ENCODE peak calls at places on chromosomes 12 and 14, in nine cellular contexts. A, C, X, Z, O, S, K, R and Y are unnamed samples.

GRCh38 chr14:38548091-38548490 is 292.2 kb upstream of the CLEC14A start:
- DNase-seq in A (no peak), C (no peak), X (no peak), Z (no peak), O (no peak), S (peak; percentile 33), K (no peak), R (no peak), Y (no peak)

GRCh38 chr14:41606249-41607118 is at the start of gene LRFN5:
- DNase-seq in A (peak; percentile 67), C (no peak), X (no peak), Z (no peak), O (no peak), S (peak; percentile 53), K (no peak), R (no peak), Y (peak; percentile 43)

GRCh38 chr12:124390442-124391116 is 95.7 kb downstream of the RFLNA start:
- DNase-seq in A (no peak), C (no peak), X (no peak), Z (no peak), O (peak; percentile 45), S (peak; percentile 85), K (no peak), R (no peak), Y (peak; percentile 66)

GRCh38 chr12:112988224-112988623 is 9.9 kb downstream of the OAS2 start:
- DNase-seq in A (no peak), C (no peak), X (no peak), Z (no peak), O (peak; percentile 45), S (no peak), K (peak; percentile 5), R (no peak), Y (no peak)

GRCh38 chr12:131473721-131474709 is 236.9 kb upstream of the SFSWAP start:
- DNase-seq in A (no peak), C (no peak), X (no peak), Z (no peak), O (no peak), S (no peak), K (no peak), R (no peak), Y (no peak)

GRCh38 chr14:34710744-34711143 is 3.6 kb downstream of the CFL2 start:
- DNase-seq in A (no peak), C (no peak), X (no peak), Z (no peak), O (no peak), S (peak; percentile 51), K (no peak), R (no peak), Y (no peak)

GRCh38 chr12:9049520-9050133 is 60.3 kb downstream of the KLRG1 start:
- DNase-seq in A (peak; percentile 52), C (no peak), X (no peak), Z (peak; percentile 46), O (peak; percentile 64), S (peak; percentile 21), K (peak; percentile 60), R (no peak), Y (no peak)

GRCh38 chr12:91988571-91988970 is 157.1 kb downstream of the BTG1 start:
- DNase-seq in A (no peak), C (no peak), X (no peak), Z (no peak), O (no peak), S (no peak), K (no peak), R (no peak), Y (no peak)

GRCh38 chr12:125530876-125531275 is 465.6 kb downstream of the AACS start:
- DNase-seq in A (no peak), C (no peak), X (no peak), Z (no peak), O (no peak), S (no peak), K (no peak), R (no peak), Y (no peak)

GRCh38 chr14:70808402-70809237 is 693 bp downstream of the MAP3K9 start:
- DNase-seq in A (peak; percentile 76), C (peak; percentile 68), X (no peak), Z (no peak), O (peak; percentile 17), S (peak; percentile 10), K (peak; percentile 15), R (no peak), Y (peak; percentile 23)

GRCh38 chr12:4069046-4070010 is 196.1 kb upstream of the PARP11 start:
- DNase-seq in A (no peak), C (no peak), X (no peak), Z (no peak), O (no peak), S (no peak), K (no peak), R (no peak), Y (no peak)
- H3K4me3 ChIP-seq in A (no peak overlapping the region), C (no peak overlapping the region), X (no peak overlapping the region), Z (no peak overlapping the region), O (no peak overlapping the region), S (no peak overlapping the region), K (no peak overlapping the region), R (no peak overlapping the region), Y (no peak overlapping the region)

DNA sequence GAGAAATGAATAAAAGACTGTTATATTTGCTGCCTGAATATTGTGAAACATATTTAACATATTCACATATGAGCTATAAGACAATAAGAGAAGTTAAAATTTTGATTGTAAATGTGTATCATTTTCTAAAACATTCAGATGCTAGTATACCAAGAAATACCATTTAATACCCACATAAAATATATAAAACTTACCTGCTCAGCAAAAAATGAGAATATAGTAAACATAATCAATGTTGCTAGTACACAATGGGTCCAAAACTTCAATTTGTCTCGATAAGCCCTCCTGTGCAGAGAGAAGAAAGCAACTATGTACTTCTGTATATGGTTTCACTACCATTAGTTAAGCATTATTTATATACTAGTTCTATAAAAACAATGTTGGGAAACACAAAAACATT is 9.6 kb upstream of the SYCP3 start:
- DNase-seq in A (no peak), C (no peak), X (no peak), Z (no peak), O (no peak), S (no peak), K (no peak), R (no peak), Y (no peak)
- H3K36me3 ChIP-seq in A (no peaks in the 10 kb centered on the region), C (peaks cover 85% of the 10 kb centered on the region), X (peaks cover 20% of the 10 kb centered on the region), Z (peaks cover 24% of the 10 kb centered on the region), O (peaks cover 93% of the 10 kb centered on the region), S (no peaks in the 10 kb centered on the region), K (peaks cover 29% of the 10 kb centered on the region), R (no peaks in the 10 kb centered on the region), Y (peaks cover 84% of the 10 kb centered on the region)

DNA sequence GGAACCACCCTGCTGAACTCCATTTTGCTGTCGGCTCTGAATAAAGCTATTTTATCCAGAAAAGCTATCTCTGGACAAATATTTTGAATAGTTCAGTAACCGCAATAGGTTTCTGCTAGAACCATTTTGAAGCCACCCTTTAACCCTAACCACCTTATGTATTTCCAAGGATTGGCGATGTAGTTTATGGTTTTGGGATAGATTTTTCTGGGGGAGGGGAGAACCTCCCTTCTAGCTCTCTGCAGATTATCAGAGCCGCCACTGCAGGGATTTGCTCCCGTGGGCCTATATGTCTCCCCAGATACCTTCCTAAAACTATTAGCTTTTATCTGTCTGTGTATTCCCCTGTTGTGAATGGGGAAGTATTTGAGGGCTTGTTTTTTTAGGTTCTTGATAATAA is 1.8 kb upstream of the TUBA1B start:
- DNase-seq in A (no peak), C (no peak), X (no peak), Z (no peak), O (peak; percentile 27), S (no peak), K (no peak), R (no peak), Y (no peak)
- H3K4me3 ChIP-seq in A (no peak overlapping the region), C (peak overlapping the region; percentile 90), X (peak overlapping the region; percentile 94), Z (peak overlapping the region; percentile 61), O (peak overlapping the region; percentile 90), S (peak overlapping the region; percentile 72), K (no peak overlapping the region), R (peak overlapping the region; percentile 75), Y (peak overlapping the region; percentile 97)

DNA sequence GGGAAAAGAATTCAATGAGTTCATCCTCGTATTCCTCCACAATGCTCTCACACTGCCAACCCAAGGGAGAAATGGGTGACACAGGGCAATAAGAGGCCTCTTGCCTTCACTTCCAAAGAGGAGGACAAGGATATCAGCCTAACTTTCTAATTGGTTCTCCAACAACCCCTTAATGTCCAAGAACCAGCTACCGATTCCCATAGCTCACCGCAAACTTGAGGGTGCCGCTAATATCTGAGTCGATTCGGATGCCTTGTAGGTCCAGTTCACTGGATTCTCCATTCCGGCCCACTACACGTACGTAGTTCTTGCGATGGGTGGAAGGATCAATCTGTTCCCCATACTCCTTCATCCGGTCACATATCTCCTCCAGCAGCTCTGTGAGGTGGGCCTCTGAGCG is 4.8 kb downstream of the CNPY2 start:
- DNase-seq in A (no peak), C (no peak), X (no peak), Z (no peak), O (no peak), S (no peak), K (no peak), R (no peak), Y (no peak)
- H3K36me3 ChIP-seq in A (peaks cover 6% of the 10 kb centered on the region), C (peaks cover 48% of the 10 kb centered on the region), X (peaks cover 8% of the 10 kb centered on the region), Z (peaks cover 19% of the 10 kb centered on the region), O (peaks cover 63% of the 10 kb centered on the region), S (peaks cover 4% of the 10 kb centered on the region), K (peaks cover 10% of the 10 kb centered on the region), R (peaks cover 9% of the 10 kb centered on the region), Y (peaks cover 65% of the 10 kb centered on the region)

GRCh38 chr12:80690513-80690912 is 16.9 kb upstream of the MYF6 start:
- DNase-seq in A (no peak), C (no peak), X (no peak), Z (no peak), O (peak; percentile 6), S (no peak), K (no peak), R (no peak), Y (no peak)
- H3K4me3 ChIP-seq in A (no peak overlapping the region), C (no peak overlapping the region), X (no peak overlapping the region), Z (no peak overlapping the region), O (no peak overlapping the region), S (no peak overlapping the region), K (no peak overlapping the region), R (no peak overlapping the region), Y (no peak overlapping the region)

DNA sequence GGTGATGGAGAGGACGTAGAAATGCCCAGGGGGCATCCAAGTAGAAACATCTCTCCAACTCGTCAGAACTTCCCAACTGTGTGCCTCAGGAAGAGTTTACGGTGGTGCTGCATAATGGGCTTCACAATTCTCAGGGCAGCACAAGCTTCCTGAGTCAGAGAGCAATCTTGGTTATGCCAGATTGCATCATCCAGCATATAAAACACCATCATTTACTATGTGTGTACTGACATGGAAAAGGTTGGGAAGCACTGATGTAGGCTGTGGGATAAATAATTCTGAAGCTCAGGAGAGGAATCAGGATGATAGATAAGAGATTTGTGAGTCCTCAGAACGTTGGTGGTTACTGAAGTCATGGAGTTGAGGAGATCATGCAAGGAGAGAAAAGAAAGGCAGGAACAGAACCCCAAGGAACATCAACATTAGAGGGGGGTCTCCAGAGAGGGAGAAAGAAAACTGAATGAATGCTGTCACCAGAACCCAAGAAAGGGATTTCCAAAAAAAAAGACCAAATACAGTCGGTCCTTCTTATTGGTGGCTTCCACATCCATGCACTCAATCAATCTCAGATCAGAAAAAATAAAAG is 4.7 kb upstream of the NCKAP5L start:
- DNase-seq in A (no peak), C (no peak), X (no peak), Z (no peak), O (no peak), S (peak; percentile 68), K (no peak), R (no peak), Y (no peak)
- H3K36me3 ChIP-seq in A (no peaks in the 10 kb centered on the region), C (no peaks in the 10 kb centered on the region), X (no peaks in the 10 kb centered on the region), Z (no peaks in the 10 kb centered on the region), O (no peaks in the 10 kb centered on the region), S (no peaks in the 10 kb centered on the region), K (no peaks in the 10 kb centered on the region), R (no peaks in the 10 kb centered on the region), Y (no peaks in the 10 kb centered on the region)